ENCODE peak calls at places on chromosomes 12 and 14, in five cellular contexts. One of them, this sample, is unnamed. For H3K4me1, the result is how much of the 10 kb centered on the place peaks cover.

GRCh38 chr12:131990066-131990979 is 40.6 kb downstream of the EP400 start:
- DNase-seq in right lobe of liver: peak
- DNase-seq in pancreas: no peak
- DNase-seq in adrenal gland: no peak
- DNase-seq in IMR-90: no peak
- DNase-seq in this sample: no peak

GRCh38 chr12:123427036-123427769 is 9.3 kb downstream of the RILPL2 start:
- DNase-seq in IMR-90: no peak
- DNase-seq in right lobe of liver: no peak
- DNase-seq in adrenal gland: no peak
- DNase-seq in pancreas: no peak
- DNase-seq in this sample: peak

GRCh38 chr12:120453977-120454376 is 7.7 kb downstream of the GATC start:
- DNase-seq in right lobe of liver: no peak
- DNase-seq in IMR-90: peak
- DNase-seq in pancreas: no peak
- DNase-seq in adrenal gland: no peak
- DNase-seq in this sample: no peak

GRCh38 chr14:39015360-39015961 is 87.6 kb downstream of the SEC23A start:
- DNase-seq in IMR-90: peak
- DNase-seq in adrenal gland: peak
- DNase-seq in pancreas: no peak
- DNase-seq in right lobe of liver: no peak
- DNase-seq in this sample: peak

GRCh38 chr12:54983536-54984102 is 943 bp downstream of the TESPA1 start:
- DNase-seq in IMR-90: no peak
- DNase-seq in pancreas: no peak
- DNase-seq in right lobe of liver: no peak
- DNase-seq in adrenal gland: no peak
- DNase-seq in this sample: no peak

GRCh38 chr12:116116650-116117424 is 160.7 kb downstream of the MED13L start:
- DNase-seq in IMR-90: no peak
- DNase-seq in adrenal gland: no peak
- DNase-seq in right lobe of liver: no peak
- DNase-seq in pancreas: no peak
- DNase-seq in this sample: no peak

GRCh38 chr12:128820253-128820652 is 3.5 kb downstream of the SLC15A4 start:
- DNase-seq in adrenal gland: no peak
- DNase-seq in IMR-90: no peak
- DNase-seq in pancreas: no peak
- DNase-seq in right lobe of liver: peak
- DNase-seq in this sample: no peak

GRCh38 chr12:27521981-27522380 is 2.0 kb upstream of the PPFIBP1 start:
- DNase-seq in IMR-90: no peak
- DNase-seq in right lobe of liver: no peak
- DNase-seq in adrenal gland: no peak
- DNase-seq in pancreas: no peak
- DNase-seq in this sample: no peak

GRCh38 chr14:39232554-39233415 is 930 bp upstream of the MIA2 start:
- DNase-seq in adrenal gland: no peak
- DNase-seq in pancreas: no peak
- DNase-seq in right lobe of liver: peak
- DNase-seq in IMR-90: peak
- DNase-seq in this sample: no peak

GRCh38 chr12:123987022-123987421 is 14.0 kb downstream of the ZNF664 start:
- DNase-seq in IMR-90: no peak
- DNase-seq in right lobe of liver: no peak
- DNase-seq in adrenal gland: no peak
- DNase-seq in pancreas: no peak
- DNase-seq in this sample: no peak

GRCh38 chr12:115204957-115205754 is 521.2 kb upstream of the TBX3 start:
- DNase-seq in pancreas: no peak
- DNase-seq in right lobe of liver: no peak
- DNase-seq in IMR-90: peak
- DNase-seq in adrenal gland: peak
- DNase-seq in this sample: no peak

GRCh38 chr14:100617715-100618693 is 30.8 kb upstream of the BEGAIN start:
- DNase-seq in pancreas: no peak
- DNase-seq in right lobe of liver: peak
- DNase-seq in IMR-90: no peak
- DNase-seq in adrenal gland: peak
- DNase-seq in this sample: peak

GRCh38 chr12:11875414-11875935 is 195.3 kb upstream of the BCL2L14 start:
- DNase-seq in pancreas: no peak
- DNase-seq in IMR-90: no peak
- DNase-seq in right lobe of liver: no peak
- DNase-seq in adrenal gland: no peak
- DNase-seq in this sample: no peak

GRCh38 chr12:76274699-76275098 is 73.5 kb downstream of the BBS10 start:
- DNase-seq in IMR-90: peak
- DNase-seq in adrenal gland: no peak
- DNase-seq in pancreas: no peak
- DNase-seq in right lobe of liver: no peak
- DNase-seq in this sample: no peak

GRCh38 chr14:23364164-23364571 is 804 bp downstream of the EFS start:
- DNase-seq in adrenal gland: no peak
- DNase-seq in pancreas: no peak
- DNase-seq in right lobe of liver: no peak
- DNase-seq in IMR-90: no peak
- DNase-seq in this sample: no peak

GRCh38 chr12:4894019-4894418 is 15.7 kb upstream of the KCNA1 start:
- DNase-seq in pancreas: no peak
- DNase-seq in adrenal gland: no peak
- DNase-seq in IMR-90: no peak
- DNase-seq in right lobe of liver: no peak
- DNase-seq in this sample: no peak

GRCh38 chr14:92926180-92926845 is 3.4 kb downstream of the CHGA start:
- DNase-seq in pancreas: peak
- DNase-seq in adrenal gland: no peak
- DNase-seq in IMR-90: no peak
- DNase-seq in right lobe of liver: no peak
- DNase-seq in this sample: no peak

GRCh38 chr12:93521225-93521854 is 51.1 kb upstream of the SOCS2 start:
- DNase-seq in IMR-90: peak
- DNase-seq in pancreas: no peak
- DNase-seq in right lobe of liver: no peak
- DNase-seq in adrenal gland: no peak
- DNase-seq in this sample: no peak

GRCh38 chr12:24424889-24425600 is 475.6 kb upstream of the SOX5 start:
- DNase-seq in IMR-90: no peak
- DNase-seq in adrenal gland: no peak
- DNase-seq in right lobe of liver: no peak
- DNase-seq in pancreas: no peak
- DNase-seq in this sample: no peak

GRCh38 chr12:109098142-109098652 is 800 bp downstream of the UNG start:
- DNase-seq in adrenal gland: peak
- DNase-seq in pancreas: peak
- DNase-seq in right lobe of liver: no peak
- DNase-seq in IMR-90: peak
- DNase-seq in this sample: peak

GRCh38 chr14:89430271-89430620 is 13.2 kb upstream of the FOXN3 start:
- DNase-seq in right lobe of liver: no peak
- DNase-seq in IMR-90: peak
- DNase-seq in adrenal gland: no peak
- DNase-seq in pancreas: no peak
- DNase-seq in this sample: no peak

GRCh38 chr14:92542766-92543554 is 29.4 kb downstream of the RIN3 start:
- DNase-seq in IMR-90: no peak
- DNase-seq in pancreas: no peak
- DNase-seq in right lobe of liver: no peak
- DNase-seq in adrenal gland: no peak
- DNase-seq in this sample: no peak

GRCh38 chr12:26620907-26621306 is 212.1 kb downstream of the ITPR2 start:
- DNase-seq in adrenal gland: no peak
- DNase-seq in pancreas: no peak
- DNase-seq in IMR-90: no peak
- DNase-seq in right lobe of liver: no peak
- DNase-seq in this sample: no peak

GRCh38 chr12:94205738-94206310 is 57.4 kb downstream of the PLXNC1 start:
- DNase-seq in pancreas: no peak
- DNase-seq in adrenal gland: no peak
- DNase-seq in IMR-90: no peak
- DNase-seq in right lobe of liver: no peak
- DNase-seq in this sample: no peak

GRCh38 chr12:108400060-108400459 is 60.9 kb upstream of the CMKLR1 start:
- DNase-seq in adrenal gland: no peak
- DNase-seq in pancreas: no peak
- DNase-seq in IMR-90: no peak
- DNase-seq in right lobe of liver: no peak
- DNase-seq in this sample: no peak

GRCh38 chr12:116539361-116539771 is 19.8 kb upstream of the MAP1LC3B2 start:
- DNase-seq in right lobe of liver: no peak
- DNase-seq in adrenal gland: no peak
- DNase-seq in IMR-90: peak
- DNase-seq in pancreas: no peak
- DNase-seq in this sample: no peak

GRCh38 chr12:94954029-94954685 is 49.3 kb downstream of the NDUFA12 start:
- DNase-seq in adrenal gland: peak
- DNase-seq in pancreas: no peak
- DNase-seq in IMR-90: peak
- DNase-seq in right lobe of liver: no peak
- DNase-seq in this sample: peak

GRCh38 chr12:7157391-7157790 is 27.2 kb downstream of the CLSTN3 start:
- DNase-seq in IMR-90: no peak
- DNase-seq in right lobe of liver: no peak
- DNase-seq in pancreas: no peak
- DNase-seq in adrenal gland: no peak
- DNase-seq in this sample: no peak

GRCh38 chr12:92718483-92718985 is 15.7 kb downstream of the PLEKHG7 start:
- DNase-seq in pancreas: no peak
- DNase-seq in adrenal gland: no peak
- DNase-seq in IMR-90: no peak
- DNase-seq in right lobe of liver: no peak
- DNase-seq in this sample: no peak

GRCh38 chr12:98373019-98373554 is 142.3 kb upstream of the TMPO start:
- DNase-seq in right lobe of liver: no peak
- DNase-seq in IMR-90: peak
- DNase-seq in adrenal gland: no peak
- DNase-seq in pancreas: no peak
- DNase-seq in this sample: no peak

GRCh38 chr14:102902086-102902485 is 20.4 kb upstream of the AMN start:
- DNase-seq in pancreas: no peak
- DNase-seq in IMR-90: no peak
- DNase-seq in right lobe of liver: no peak
- DNase-seq in adrenal gland: no peak
- DNase-seq in this sample: no peak

GRCh38 chr14:26332966-26333365 is 264.9 kb downstream of the NOVA1 start:
- DNase-seq in pancreas: no peak
- DNase-seq in IMR-90: no peak
- DNase-seq in adrenal gland: no peak
- DNase-seq in right lobe of liver: no peak
- DNase-seq in this sample: peak

GRCh38 chr12:124096109-124096508 is 123.1 kb downstream of the ZNF664 start:
- DNase-seq in adrenal gland: no peak
- DNase-seq in right lobe of liver: no peak
- DNase-seq in pancreas: no peak
- DNase-seq in IMR-90: no peak
- DNase-seq in this sample: no peak

GRCh38 chr14:22607291-22607690 is 9.2 kb downstream of the ABHD4 start:
- DNase-seq in pancreas: no peak
- DNase-seq in adrenal gland: no peak
- DNase-seq in IMR-90: peak
- DNase-seq in right lobe of liver: no peak
- DNase-seq in this sample: no peak

GRCh38 chr12:95002754-95003153 is 743 bp downstream of the NDUFA12 start:
- DNase-seq in right lobe of liver: no peak
- DNase-seq in pancreas: no peak
- DNase-seq in IMR-90: no peak
- DNase-seq in adrenal gland: no peak
- DNase-seq in this sample: no peak

GRCh38 chr12:101110856-101111255 is 99.2 kb downstream of the SLC5A8 start:
- DNase-seq in right lobe of liver: no peak
- DNase-seq in adrenal gland: no peak
- DNase-seq in IMR-90: no peak
- DNase-seq in pancreas: no peak
- DNase-seq in this sample: no peak

GRCh38 chr12:5492562-5492961 is 60.7 kb downstream of the NTF3 start:
- DNase-seq in adrenal gland: no peak
- DNase-seq in IMR-90: no peak
- DNase-seq in right lobe of liver: no peak
- DNase-seq in pancreas: no peak
- DNase-seq in this sample: no peak

DNA sequence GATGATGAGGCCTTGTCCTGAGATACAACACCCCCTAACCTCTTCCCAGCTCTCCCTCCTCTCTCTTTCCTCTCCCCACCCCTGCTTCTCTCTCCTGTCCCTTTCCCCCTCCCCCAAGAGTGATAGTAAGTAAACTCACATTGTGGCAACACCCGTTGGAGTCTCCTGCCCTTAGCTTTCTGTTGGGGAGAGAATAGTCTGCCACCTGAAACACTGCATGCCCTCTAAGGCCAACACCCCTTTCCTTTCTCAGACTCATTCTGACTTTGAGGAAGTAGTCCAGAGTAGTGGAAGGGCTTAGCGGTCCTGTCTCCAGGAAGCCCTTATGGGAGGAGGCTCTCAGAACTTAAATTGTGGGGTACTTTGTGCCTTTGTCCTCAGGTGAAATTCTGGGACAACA is 95.2 kb downstream of the PRKCH start:
- DNase-seq in pancreas: no peak
- DNase-seq in adrenal gland: no peak
- DNase-seq in right lobe of liver: no peak
- DNase-seq in IMR-90: no peak
- DNase-seq in this sample: no peak
- H3K4me1 ChIP-seq in pancreas: under half
- H3K4me1 ChIP-seq in adrenal gland: under half
- H3K4me1 ChIP-seq in right lobe of liver: under half
- H3K4me1 ChIP-seq in IMR-90: under half
- H3K4me1 ChIP-seq in this sample: under half

GRCh38 chr14:21070610-21071224 is 613 bp downstream of the ARHGEF40 start:
- DNase-seq in pancreas: peak
- DNase-seq in IMR-90: peak
- DNase-seq in right lobe of liver: peak
- DNase-seq in adrenal gland: peak
- DNase-seq in this sample: peak
- TF ChIP-seq CTCF in pancreas: no peak
- TF ChIP-seq CTCF in IMR-90: no peak
- TF ChIP-seq CTCF in right lobe of liver: no peak
- TF ChIP-seq CTCF in adrenal gland: no peak
- TF ChIP-seq CTCF in this sample: no peak

DNA sequence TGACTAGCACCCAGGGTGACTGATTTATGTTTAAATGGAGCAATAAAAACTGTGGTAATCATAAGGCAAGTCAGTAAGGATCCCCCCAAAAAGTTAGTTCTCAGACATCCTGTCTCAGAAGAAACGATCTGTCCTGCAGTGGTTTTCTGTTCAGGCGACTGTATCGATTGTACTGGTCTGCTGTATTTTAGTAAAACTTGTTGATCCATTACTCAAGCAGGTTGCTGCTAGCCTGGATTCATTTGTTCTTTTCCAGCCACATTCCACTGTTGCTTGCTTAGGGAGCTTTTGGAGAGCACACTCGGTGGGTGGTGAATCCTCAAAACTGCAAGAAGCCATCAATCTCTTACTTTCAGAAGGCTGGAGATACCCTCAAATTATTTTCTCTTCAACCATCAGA is 107.2 kb downstream of the DACT1 start:
- DNase-seq in IMR-90: no peak
- DNase-seq in pancreas: no peak
- DNase-seq in right lobe of liver: no peak
- DNase-seq in adrenal gland: no peak
- DNase-seq in this sample: no peak
- H3K4me1 ChIP-seq in IMR-90: under half
- H3K4me1 ChIP-seq in pancreas: under half
- H3K4me1 ChIP-seq in right lobe of liver: under half
- H3K4me1 ChIP-seq in adrenal gland: under half
- H3K4me1 ChIP-seq in this sample: under half

GRCh38 chr14:54572316-54572715 is 5.4 kb downstream of the SAMD4A start:
- DNase-seq in pancreas: no peak
- DNase-seq in adrenal gland: no peak
- DNase-seq in right lobe of liver: no peak
- DNase-seq in IMR-90: no peak
- DNase-seq in this sample: no peak
- TF ChIP-seq CTCF in pancreas: no peak
- TF ChIP-seq CTCF in adrenal gland: no peak
- TF ChIP-seq CTCF in right lobe of liver: peak
- TF ChIP-seq CTCF in IMR-90: peak
- TF ChIP-seq CTCF in this sample: peak

This sample was measured in transverse colon.